ENCODE peak calls at places on chromosomes 13 and 19, in nine cellular contexts. B is upper lobe of right lung, N is GM13977, H is body of pancreas, V is tibial nerve, G is endodermal cell, J is Calu3, L is Peyer's patch, S is neural crest cell. M is an unnamed sample.

GRCh38 chr13:31755211-31755610 is 15.9 kb downstream of the RXFP2 start:
- DNase-seq in S (no peak), N (no peak), V (no peak), B (no peak), J (no peak), L (no peak), G (no peak), H (no peak), M (no peak)

GRCh38 chr19:16591803-16592556 is 19.8 kb upstream of the SLC35E1 start:
- DNase-seq in S (no peak), B (no peak), G (no peak), J (no peak), L (no peak), N (no peak), H (no peak), V (no peak), M (no peak)

GRCh38 chr19:4914736-4915501 is 5.6 kb downstream of the UHRF1 start:
- DNase-seq in N (peak), J (peak), B (no peak), G (no peak), L (peak), V (peak), S (no peak), H (no peak), M (peak)

GRCh38 chr19:1247747-1248453 is 483 bp upstream of the MIDN start:
- DNase-seq in G (peak), N (no peak), H (peak), B (peak), J (peak), L (peak), S (no peak), V (no peak), M (no peak)

GRCh38 chr19:35109395-35110112 is 6.1 kb upstream of the FXYD3 start:
- DNase-seq in H (no peak), J (peak), V (no peak), S (no peak), L (no peak), B (no peak), N (no peak), G (no peak), M (no peak)

GRCh38 chr19:18502633-18503294 is 19.1 kb downstream of the ELL start:
- DNase-seq in N (no peak), S (no peak), B (no peak), V (no peak), L (no peak), G (no peak), J (no peak), H (peak), M (no peak)

GRCh38 chr19:45591004-45591637 is 6.5 kb upstream of the OPA3 start:
- DNase-seq in B (peak), J (peak), S (peak), L (no peak), V (no peak), H (peak), G (peak), N (peak), M (no peak)

GRCh38 chr13:85441364-85441763 is 357.9 kb downstream of the SLITRK6 start:
- DNase-seq in B (no peak), V (no peak), N (no peak), G (no peak), J (no peak), S (no peak), L (no peak), H (no peak), M (no peak)

GRCh38 chr13:27578121-27579030 is 42.0 kb downstream of the LNX2 start:
- DNase-seq in H (no peak), L (no peak), G (peak), S (no peak), N (no peak), J (no peak), V (no peak), B (no peak), M (no peak)

GRCh38 chr13:49533586-49534269 is 38.0 kb downstream of the PHF11 start:
- DNase-seq in H (no peak), L (no peak), G (no peak), N (no peak), J (no peak), B (no peak), S (no peak), V (no peak), M (no peak)

GRCh38 chr13:60164490-60164889 is 762 bp upstream of the DIAPH3 start:
- DNase-seq in L (no peak), J (no peak), B (no peak), G (no peak), H (no peak), S (no peak), V (no peak), N (no peak), M (no peak)

GRCh38 chr19:19422156-19422555 is 16.7 kb downstream of the GATAD2A start:
- DNase-seq in H (no peak), V (no peak), S (no peak), B (no peak), L (no peak), N (no peak), G (no peak), J (no peak), M (no peak)

GRCh38 chr19:23098286-23098685 is 18.5 kb upstream of the ZNF730 start:
- DNase-seq in B (no peak), G (no peak), L (no peak), S (no peak), V (no peak), J (no peak), N (no peak), H (no peak), M (no peak)

GRCh38 chr13:33303885-33304284 is 18.3 kb upstream of the STARD13 start:
- DNase-seq in H (no peak), J (no peak), N (no peak), B (no peak), V (no peak), G (no peak), L (no peak), S (no peak), M (no peak)

GRCh38 chr13:107743523-107743922 is 471.8 kb downstream of the LIG4 start:
- DNase-seq in J (no peak), N (no peak), L (no peak), B (no peak), V (no peak), S (no peak), H (no peak), G (no peak), M (no peak)

GRCh38 chr13:67230774-67231480 is 791 bp upstream of the PCDH9 start:
- DNase-seq in N (peak), V (peak), J (peak), G (peak), S (peak), B (peak), H (peak), L (peak), M (peak)

GRCh38 chr19:40600086-40600917 is 867 bp upstream of the LTBP4 start:
- DNase-seq in N (no peak), H (no peak), B (no peak), G (peak), L (no peak), V (no peak), J (no peak), S (no peak), M (no peak)

GRCh38 chr19:42220751-42221097 is 612 bp downstream of the ZNF526 start:
- DNase-seq in S (no peak), J (no peak), N (no peak), V (no peak), H (no peak), B (no peak), G (no peak), L (no peak), M (no peak)

GRCh38 chr13:85313761-85314503 is 485.3 kb downstream of the SLITRK6 start:
- DNase-seq in G (peak), B (no peak), V (no peak), H (no peak), N (no peak), S (no peak), L (no peak), J (peak), M (no peak)

GRCh38 chr19:57803594-57804325 is 11.0 kb downstream of the ZNF552 start:
- DNase-seq in S (peak), B (peak), G (peak), V (no peak), J (peak), N (no peak), H (no peak), L (no peak), M (no peak)

GRCh38 chr19:7795555-7796161 is 32.6 kb downstream of the CLEC4M start:
- DNase-seq in G (no peak), J (no peak), V (no peak), L (no peak), N (no peak), B (no peak), S (no peak), H (no peak), M (no peak)

GRCh38 chr13:99205621-99206220 is 5.1 kb downstream of the UBAC2 start:
- DNase-seq in G (peak), J (no peak), N (no peak), S (no peak), B (no peak), L (no peak), V (no peak), H (no peak), M (no peak)

GRCh38 chr19:35533822-35534521 is 716 bp downstream of the GAPDHS start:
- DNase-seq in H (peak), G (peak), L (peak), S (no peak), N (no peak), B (peak), V (peak), J (peak), M (peak)

GRCh38 chr19:49638360-49638759 is 1.6 kb downstream of the RRAS start:
- DNase-seq in B (no peak), V (no peak), S (no peak), L (no peak), G (peak), J (no peak), N (no peak), H (no peak), M (no peak)

GRCh38 chr19:47675271-47675670 is 38.0 kb upstream of the EHD2 start:
- DNase-seq in J (no peak), S (no peak), B (no peak), L (no peak), N (no peak), H (no peak), V (no peak), G (no peak), M (no peak)

GRCh38 chr13:112943309-112944125 is 25.5 kb upstream of the MCF2L start:
- DNase-seq in B (peak), N (peak), G (peak), V (no peak), S (peak), H (peak), J (peak), L (no peak), M (peak)

GRCh38 chr19:11539495-11540365 is 1.1 kb downstream of the CNN1 start:
- DNase-seq in L (no peak), H (no peak), V (no peak), S (no peak), B (no peak), G (peak), J (no peak), N (no peak), M (no peak)

GRCh38 chr13:105616313-105617075 is 919.0 kb downstream of the EFNB2 start:
- DNase-seq in N (no peak), J (no peak), H (no peak), B (no peak), V (no peak), G (no peak), S (no peak), L (no peak), M (no peak)

GRCh38 chr13:45658586-45659235 is 43.2 kb upstream of the ERICH6B start:
- DNase-seq in J (no peak), G (no peak), V (no peak), B (no peak), H (no peak), L (no peak), S (no peak), N (no peak), M (no peak)

GRCh38 chr19:30029721-30030510 is 87.9 kb downstream of the URI1 start:
- DNase-seq in J (no peak), N (peak), G (no peak), L (no peak), B (no peak), V (no peak), H (no peak), S (no peak), M (peak)

GRCh38 chr13:51995677-51996551 is 15.3 kb downstream of the ATP7B start:
- DNase-seq in N (no peak), J (no peak), S (no peak), V (no peak), G (peak), H (peak), B (no peak), L (no peak), M (no peak)
- TF ChIP-seq CTCF in N (no peak), J (no peak), S (no peak), V (no peak), G (peak), H (no peak), B (no peak), L (no peak), M (no peak)

GRCh38 chr13:39781381-39781780 is 125.9 kb downstream of the COG6 start:
- DNase-seq in G (no peak), L (no peak), B (no peak), V (no peak), S (no peak), N (no peak), H (no peak), J (no peak), M (no peak)

GRCh38 chr13:39786091-39786490 is 130.6 kb downstream of the COG6 start:
- DNase-seq in H (no peak), V (no peak), B (no peak), J (no peak), L (no peak), S (no peak), G (no peak), N (no peak), M (no peak)

GRCh38 chr13:39779337-39780270 is 124.1 kb downstream of the COG6 start:
- DNase-seq in V (peak), N (no peak), L (peak), J (no peak), B (no peak), G (no peak), S (no peak), H (no peak), M (no peak)

GRCh38 chr13:39784347-39784746 is 128.9 kb downstream of the COG6 start:
- DNase-seq in G (no peak), H (no peak), B (no peak), S (no peak), N (no peak), J (no peak), V (no peak), L (no peak), M (no peak)

DNA sequence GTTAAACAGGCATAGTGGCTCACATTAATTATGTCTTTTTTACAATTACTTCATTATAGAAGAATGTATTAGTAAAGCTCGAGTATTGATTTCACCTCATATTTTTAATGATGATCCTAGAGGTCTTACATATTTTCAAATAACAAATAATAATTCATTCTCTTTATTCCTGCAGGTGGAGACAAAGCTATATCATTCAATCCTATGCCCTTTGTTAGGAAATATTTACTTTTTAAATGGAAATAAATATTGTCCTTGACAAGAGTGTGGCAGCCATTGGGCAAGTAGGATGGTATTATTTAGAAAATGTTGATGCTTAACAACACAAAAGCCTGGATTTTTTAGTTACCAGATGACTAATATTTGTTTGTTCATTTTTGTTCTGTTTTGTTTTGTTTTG is 127.6 kb downstream of the COG6 start:
- DNase-seq in V (no peak), S (no peak), L (no peak), N (no peak), B (no peak), G (no peak), J (no peak), H (no peak), M (no peak)
- TF ChIP-seq CTCF in V (no peak), S (no peak), L (no peak), N (no peak), B (no peak), G (no peak), J (no peak), H (no peak), M (no peak)

GRCh38 chr13:66200555-66200954 is 1029.6 kb downstream of the PCDH9 start:
- DNase-seq in L (no peak), N (no peak), H (no peak), S (no peak), B (no peak), V (no peak), G (no peak), J (no peak), M (no peak)
- TF ChIP-seq CTCF in L (no peak), N (no peak), H (no peak), S (no peak), B (no peak), V (no peak), G (no peak), J (no peak), M (no peak)

DNA sequence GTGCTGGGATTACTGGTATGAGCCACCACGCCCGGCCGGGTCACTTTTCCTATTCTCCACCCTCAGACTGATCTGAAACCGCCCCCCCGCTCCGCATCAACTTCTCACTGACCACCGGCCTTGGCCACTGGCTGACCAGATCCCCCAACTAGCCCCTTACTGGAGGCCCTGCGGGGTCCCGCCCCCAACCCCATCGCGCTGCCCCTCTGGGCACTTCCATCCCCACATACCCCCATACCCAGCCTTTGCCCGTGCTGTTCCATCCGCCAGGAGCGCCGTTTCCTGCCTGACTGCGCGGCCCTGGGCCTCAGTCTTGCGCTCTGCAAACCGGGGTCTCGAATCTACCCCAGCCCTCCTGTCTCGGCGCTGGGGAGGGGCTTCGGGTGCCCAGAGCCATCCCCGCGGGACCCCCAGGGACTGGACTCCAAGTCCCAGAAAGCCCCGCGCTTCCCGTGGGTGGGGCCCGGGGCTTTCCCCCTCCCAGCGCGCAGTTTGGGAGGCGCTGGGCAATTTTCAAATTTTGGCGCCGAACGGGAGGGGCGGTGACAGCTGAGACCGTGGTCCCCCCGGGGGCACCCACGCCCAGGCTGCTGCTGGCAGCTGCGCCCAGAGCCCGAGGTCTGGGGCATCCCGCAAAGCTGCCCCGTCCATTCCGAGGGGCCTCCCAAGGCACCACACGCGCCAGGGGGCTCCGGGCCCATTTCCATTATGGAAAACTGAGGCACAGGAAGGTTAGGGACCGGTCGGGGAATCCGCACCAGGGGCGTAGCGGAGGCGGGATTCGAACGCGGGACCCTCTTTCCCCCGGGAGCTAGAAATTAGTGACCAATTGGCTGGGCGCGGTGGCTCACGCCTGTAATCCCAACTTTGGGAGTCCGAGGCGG is 5.2 kb upstream of the LMNB2 start:
- DNase-seq in H (peak), N (peak), L (peak), J (peak), B (peak), S (peak), G (peak), V (no peak), M (peak)
- TF ChIP-seq CTCF in H (no peak), N (no peak), L (no peak), J (no peak), B (no peak), S (no peak), G (peak), V (no peak), M (no peak)

DNA sequence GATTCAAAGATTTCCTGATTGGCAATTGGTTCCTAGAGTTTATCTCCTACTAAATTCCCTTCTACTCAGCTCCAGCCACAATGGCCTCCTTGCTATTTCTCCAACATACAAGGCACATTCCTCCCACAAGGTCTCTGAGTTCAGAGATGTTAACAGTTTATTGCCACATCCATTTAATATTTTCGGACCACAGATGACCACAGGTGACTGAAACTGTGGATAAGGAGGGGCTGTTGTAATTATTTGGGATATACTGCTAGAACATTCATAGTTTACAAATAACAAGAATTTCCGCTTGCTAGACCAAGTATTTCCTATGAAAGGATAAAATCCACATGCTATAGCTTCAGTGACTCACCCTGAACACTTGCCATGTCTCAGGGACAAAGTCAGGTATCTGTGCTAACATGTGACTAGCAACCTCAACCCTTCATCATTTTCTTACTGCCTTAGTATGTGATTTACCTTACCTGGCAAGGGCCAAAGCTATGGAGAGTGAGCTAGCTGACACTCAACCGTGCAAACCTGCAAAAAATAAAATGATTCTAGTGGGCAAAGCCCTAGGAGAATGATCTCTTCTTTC is 117.7 kb downstream of the TBC1D4 start:
- DNase-seq in S (no peak), L (no peak), V (no peak), B (no peak), N (no peak), H (no peak), J (no peak), G (no peak), M (no peak)
- TF ChIP-seq CTCF in S (no peak), L (no peak), V (no peak), B (no peak), N (no peak), H (no peak), J (no peak), G (peak), M (no peak)

DNA sequence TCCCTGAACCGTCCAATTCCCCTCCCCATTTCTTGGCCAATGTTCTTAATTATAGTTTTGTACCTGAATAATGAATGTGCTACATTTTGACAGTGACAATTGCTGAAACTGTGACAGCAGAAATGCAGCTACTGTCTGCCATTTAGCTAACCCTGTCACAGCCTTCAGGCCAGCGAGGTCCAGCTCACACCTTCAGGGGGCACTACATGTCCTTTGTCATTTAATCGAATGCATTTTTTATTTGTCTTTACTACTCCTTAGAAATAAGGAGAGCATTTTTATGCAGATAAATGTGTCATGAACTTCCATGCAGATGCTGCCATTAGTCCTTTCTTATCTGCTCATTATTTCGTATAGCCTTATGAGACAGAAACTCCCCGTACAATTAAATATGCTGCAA is 159.9 kb downstream of the MZT1 start:
- DNase-seq in S (no peak), G (peak), H (no peak), J (no peak), V (no peak), L (no peak), B (no peak), N (no peak), M (no peak)
- TF ChIP-seq CTCF in S (no peak), G (peak), H (no peak), J (no peak), V (no peak), L (no peak), B (no peak), N (no peak), M (no peak)

GRCh38 chr19:55149078-55150003 is at the start of gene TNNT1:
- DNase-seq in L (no peak), J (peak), B (peak), H (no peak), V (no peak), N (no peak), G (peak), S (no peak), M (no peak)

GRCh38 chr19:55146648-55147218 is 2.3 kb downstream of the TNNT1 start:
- DNase-seq in J (peak), S (no peak), V (no peak), G (peak), L (no peak), B (no peak), H (no peak), N (no peak), M (no peak)

GRCh38 chr19:55145241-55145640 is 3.8 kb downstream of the TNNT1 start:
- DNase-seq in G (no peak), L (no peak), V (no peak), N (no peak), H (no peak), B (no peak), S (no peak), J (no peak), M (no peak)

GRCh38 chr19:55147408-55148251 is 1.4 kb downstream of the TNNT1 start:
- DNase-seq in J (no peak), L (no peak), S (no peak), N (no peak), G (peak), V (no peak), B (no peak), H (no peak), M (no peak)

GRCh38 chr19:55146078-55146647 is 2.8 kb downstream of the TNNT1 start:
- DNase-seq in J (peak), H (no peak), G (peak), B (no peak), N (peak), V (no peak), S (no peak), L (no peak), M (peak)
- TF ChIP-seq CTCF in J (peak), H (no peak), G (peak), B (peak), N (peak), V (no peak), S (peak), L (peak), M (peak)